ENCODE peak calls at places on chromosomes 7 and 10, in nine cellular contexts. I is AG09319; E is NCI-H510A treated with DMSO at 0.1 percent for 48 hours; Q is KBM-7; Z is islet precursor cell; U is CD4-positive, alpha-beta T cell; W is amniotic epithelial cell; M is activated naive CD4-positive, alpha-beta T cell; D is body of pancreas. P is an unnamed sample.
A peak's percentile ranks its signal among the peaks of the same experiment; 100 is the strongest.

GRCh38 chr10:122210481-122211265 is 60.4 kb upstream of the BTBD16 start:
- DNase-seq in Q (no peak), Z (no peak), E (no peak), I (no peak), D (no peak), W (no peak), M (no peak), U (no peak), P (no peak)

GRCh38 chr7:81685263-81685868 is 84.5 kb downstream of the HGF start:
- DNase-seq in W (peak; percentile 71), M (no peak), D (no peak), Q (no peak), Z (no peak), U (no peak), E (no peak), I (no peak), P (no peak)

GRCh38 chr10:71087622-71088021 is 124.7 kb upstream of the UNC5B start:
- DNase-seq in E (no peak), U (no peak), Z (no peak), M (no peak), W (no peak), I (no peak), Q (no peak), D (peak; percentile 2), P (peak; percentile 38)

GRCh38 chr10:66277481-66277880 is 648.4 kb upstream of the LRRTM3 start:
- DNase-seq in I (no peak), W (no peak), M (no peak), E (no peak), Z (no peak), D (no peak), U (no peak), Q (no peak), P (no peak)

GRCh38 chr10:91220954-91221696 is 662 bp downstream of the PCGF5 start:
- DNase-seq in M (no peak), I (no peak), Z (peak; percentile 61), U (no peak), Q (peak; percentile 30), E (peak; percentile 30), D (peak; percentile 38), W (peak; percentile 41), P (no peak)

GRCh38 chr10:21934307-21934706 is 69.2 kb downstream of the DNAJC1 start:
- DNase-seq in M (no peak), W (peak; percentile 59), D (no peak), Q (no peak), U (no peak), E (no peak), Z (no peak), I (no peak), P (no peak)

GRCh38 chr7:102287465-102288146 is 938 bp downstream of the SH2B2 start:
- DNase-seq in E (peak; percentile 1), U (no peak), Z (peak; percentile 72), Q (peak; percentile 27), D (peak; percentile 39), W (no peak), M (no peak), I (no peak), P (no peak)

GRCh38 chr7:96497567-96497966 is 175.7 kb upstream of the SLC25A13 start:
- DNase-seq in Z (no peak), W (no peak), D (no peak), I (no peak), M (no peak), U (no peak), Q (no peak), E (peak; percentile 17), P (no peak)

GRCh38 chr7:11194492-11194891 is 220.8 kb downstream of the PHF14 start:
- DNase-seq in I (no peak), M (no peak), Z (no peak), U (no peak), D (no peak), E (no peak), Q (no peak), W (no peak), P (no peak)

GRCh38 chr10:70418229-70418628 is 14.3 kb downstream of the EIF4EBP2 start:
- DNase-seq in I (no peak), E (no peak), Z (no peak), D (no peak), Q (no peak), U (no peak), W (peak; percentile 92), M (no peak), P (no peak)

GRCh38 chr10:93280699-93281366 is 201.3 kb downstream of the MYOF start:
- DNase-seq in U (no peak), D (no peak), M (no peak), Z (peak; percentile 55), W (no peak), I (no peak), E (no peak), Q (no peak), P (no peak)

GRCh38 chr7:70674268-70675025 is 457.5 kb upstream of the GALNT17 start:
- DNase-seq in Z (no peak), M (no peak), W (no peak), E (no peak), Q (no peak), U (no peak), D (no peak), I (no peak), P (no peak)

GRCh38 chr7:84136336-84136735 is 58.3 kb downstream of the SEMA3A start:
- DNase-seq in Q (no peak), M (no peak), U (no peak), W (no peak), E (no peak), D (no peak), I (no peak), Z (no peak), P (no peak)

GRCh38 chr10:69061305-69062161 is 26.4 kb upstream of the SRGN start:
- DNase-seq in D (peak; percentile 26), I (peak; percentile 85), M (peak; percentile 21), E (peak; percentile 17), U (peak; percentile 21), W (peak; percentile 100), Q (peak; percentile 67), Z (peak; percentile 70), P (peak; percentile 70)

GRCh38 chr7:114715907-114716306 is 206.0 kb upstream of the MDFIC start:
- DNase-seq in Q (no peak), D (no peak), E (no peak), U (no peak), W (peak; percentile 13), Z (no peak), M (no peak), I (no peak), P (no peak)

GRCh38 chr7:40276061-40276460 is 141.3 kb downstream of the SUGCT start:
- DNase-seq in I (no peak), Q (no peak), D (no peak), W (no peak), E (no peak), U (no peak), M (no peak), Z (no peak), P (no peak)

GRCh38 chr7:13915891-13916290 is 73.6 kb downstream of the ETV1 start:
- DNase-seq in E (no peak), M (no peak), Q (no peak), Z (no peak), U (no peak), I (no peak), W (no peak), D (no peak), P (no peak)

GRCh38 chr10:49748006-49748405 is 14.1 kb downstream of the OGDHL start:
- DNase-seq in E (no peak), M (no peak), Q (no peak), U (no peak), D (no peak), I (no peak), W (no peak), Z (peak; percentile 37), P (no peak)

GRCh38 chr7:8490391-8490790 is 57.0 kb downstream of the NXPH1 start:
- DNase-seq in E (no peak), Z (no peak), W (no peak), D (no peak), I (no peak), U (no peak), M (no peak), Q (no peak), P (no peak)

GRCh38 chr7:155931386-155932085 is 119.3 kb upstream of the SHH start:
- DNase-seq in U (no peak), W (no peak), E (no peak), Z (no peak), I (no peak), Q (no peak), D (no peak), M (no peak), P (no peak)

GRCh38 chr7:46494441-46494840 is 573.4 kb upstream of the IGFBP3 start:
- DNase-seq in E (no peak), Q (no peak), U (no peak), D (no peak), I (no peak), M (no peak), Z (no peak), W (no peak), P (no peak)

GRCh38 chr10:122461367-122461728 is at the start of gene HTRA1:
- DNase-seq in D (peak; percentile 66), I (peak; percentile 54), W (peak; percentile 52), U (no peak), E (peak; percentile 28), Z (peak; percentile 83), M (no peak), Q (no peak), P (peak; percentile 74)

GRCh38 chr7:121960678-121961461 is 87.9 kb downstream of the PTPRZ1 start:
- DNase-seq in W (peak; percentile 77), I (peak; percentile 24), D (no peak), U (no peak), M (no peak), E (no peak), Z (peak; percentile 90), Q (no peak), P (no peak)

GRCh38 chr7:140079121-140079536 is 16.4 kb upstream of the PARP12 start:
- DNase-seq in I (no peak), M (no peak), W (peak; percentile 84), Z (peak; percentile 82), E (no peak), D (no peak), Q (peak; percentile 27), U (no peak), P (no peak)

GRCh38 chr10:113104071-113104470 is 154.0 kb downstream of the TCF7L2 start:
- DNase-seq in Q (no peak), M (no peak), U (no peak), E (no peak), I (no peak), D (no peak), Z (no peak), W (peak; percentile 34), P (peak; percentile 37)

GRCh38 chr7:141386881-141387280 is 164.3 kb upstream of the AGK start:
- DNase-seq in W (no peak), U (no peak), I (no peak), E (no peak), M (no peak), Q (no peak), Z (no peak), D (no peak), P (no peak)

GRCh38 chr10:11180228-11180627 is 162.6 kb downstream of the CELF2 start:
- DNase-seq in M (no peak), Z (no peak), Q (peak; percentile 96), D (no peak), U (peak; percentile 68), I (no peak), W (no peak), E (no peak), P (no peak)

GRCh38 chr10:101818958-101819633 is 852 bp upstream of the OGA start:
- DNase-seq in W (no peak), E (peak; percentile 87), Q (no peak), D (no peak), M (peak; percentile 28), I (no peak), Z (no peak), U (no peak), P (no peak)

GRCh38 chr10:27446091-27446918 is 57.8 kb upstream of the RAB18 start:
- DNase-seq in M (no peak), I (peak; percentile 49), W (peak; percentile 29), D (no peak), Q (peak; percentile 72), E (peak; percentile 23), Z (no peak), U (no peak), P (no peak)

GRCh38 chr7:125547505-125547904 is 617.9 kb upstream of the POT1 start:
- DNase-seq in D (no peak), W (no peak), M (no peak), I (no peak), U (no peak), E (no peak), Q (no peak), Z (peak; percentile 53), P (no peak)

GRCh38 chr10:130456616-130457015 is 320.4 kb downstream of the GLRX3 start:
- DNase-seq in Q (no peak), W (no peak), D (no peak), E (no peak), M (no peak), U (no peak), I (no peak), Z (no peak), P (no peak)

P was measured in ureter.